ENCODE peak calls at places on chromosomes 16 and 17, in six cellular contexts. M, O, K, D, I and J are unnamed samples.

GRCh38 chr16:15552507-15552906 is 90.4 kb downstream of the MARF1 start:
- DNase-seq in M (no peak), O (no peak), K (no peak), D (no peak), I (no peak), J (no peak)

GRCh38 chr17:50353600-50354195 is 7.8 kb downstream of the XYLT2 start:
- DNase-seq in M (no peak), O (no peak), K (peak), D (no peak), I (no peak), J (no peak)

GRCh38 chr16:5971106-5971505 is 873.5 kb upstream of the EEF2KMT start:
- DNase-seq in M (no peak), O (no peak), K (no peak), D (no peak), I (no peak), J (no peak)

GRCh38 chr17:74433421-74434121 is 1.7 kb downstream of the GPRC5C start:
- DNase-seq in M (peak), O (no peak), K (no peak), D (peak), I (no peak), J (no peak)

GRCh38 chr17:76121932-76122383 is 18.4 kb upstream of the EXOC7 start:
- DNase-seq in M (no peak), O (peak), K (peak), D (peak), I (no peak), J (no peak)

GRCh38 chr17:74276561-74277009 is 2.6 kb downstream of the DNAI2 start:
- DNase-seq in M (no peak), O (no peak), K (peak), D (peak), I (no peak), J (no peak)

GRCh38 chr17:81018044-81018802 is 16.7 kb upstream of the BAIAP2 start:
- DNase-seq in M (no peak), O (peak), K (peak), D (peak), I (no peak), J (no peak)

GRCh38 chr16:58020628-58021521 is 4.7 kb upstream of the MMP15 start:
- DNase-seq in M (no peak), O (peak), K (no peak), D (peak), I (peak), J (no peak)

GRCh38 chr17:31283841-31284240 is 13.2 kb downstream of the OMG start:
- DNase-seq in M (no peak), O (no peak), K (no peak), D (no peak), I (no peak), J (no peak)

GRCh38 chr16:57532251-57532625 is 4.1 kb downstream of the CCDC102A start:
- DNase-seq in M (peak), O (no peak), K (peak), D (no peak), I (no peak), J (peak)

GRCh38 chr17:77566151-77566550 is 392.4 kb upstream of the TNRC6C start:
- DNase-seq in M (peak), O (no peak), K (no peak), D (no peak), I (no peak), J (no peak)

GRCh38 chr17:57090560-57091185 is 5.6 kb downstream of the AKAP1 start:
- DNase-seq in M (no peak), O (no peak), K (no peak), D (peak), I (no peak), J (no peak)

GRCh38 chr16:82034981-82035612 is at the start of gene HSD17B2:
- DNase-seq in M (no peak), O (no peak), K (no peak), D (no peak), I (no peak), J (no peak)

GRCh38 chr17:39848600-39848999 is 15.5 kb downstream of the IKZF3 start:
- DNase-seq in M (no peak), O (no peak), K (no peak), D (no peak), I (no peak), J (no peak)

GRCh38 chr17:44591223-44591622 is 33.9 kb downstream of the FZD2 start:
- DNase-seq in M (no peak), O (no peak), K (no peak), D (no peak), I (no peak), J (no peak)

GRCh38 chr16:30053376-30054015 is 12.1 kb upstream of the ALDOA start:
- DNase-seq in M (no peak), O (no peak), K (no peak), D (peak), I (no peak), J (no peak)

GRCh38 chr17:64399071-64399766 is 8.6 kb upstream of the PECAM1 start:
- DNase-seq in M (no peak), O (no peak), K (peak), D (no peak), I (no peak), J (no peak)

GRCh38 chr16:50152386-50152806 is 710 bp upstream of the TENT4B start:
- DNase-seq in M (peak), O (no peak), K (peak), D (no peak), I (peak), J (no peak)

GRCh38 chr16:89822188-89823086 is 5.8 kb upstream of the SPIRE2 start:
- DNase-seq in M (no peak), O (no peak), K (no peak), D (no peak), I (no peak), J (no peak)

GRCh38 chr16:19135896-19136438 is 22.2 kb downstream of the ITPRIPL2 start:
- DNase-seq in M (no peak), O (peak), K (peak), D (no peak), I (peak), J (no peak)

GRCh38 chr16:73418746-73419145 is 370.8 kb upstream of the ZFHX3 start:
- DNase-seq in M (no peak), O (no peak), K (no peak), D (no peak), I (no peak), J (no peak)

GRCh38 chr17:80116923-80117380 is 15.6 kb downstream of the GAA start:
- DNase-seq in M (peak), O (peak), K (no peak), D (no peak), I (no peak), J (no peak)

GRCh38 chr17:30000001-30000754 is 58.7 kb downstream of the EFCAB5 start:
- DNase-seq in M (no peak), O (no peak), K (no peak), D (peak), I (no peak), J (no peak)

GRCh38 chr17:45022288-45022648 is 29.2 kb downstream of the DCAKD start:
- DNase-seq in M (no peak), O (no peak), K (no peak), D (no peak), I (no peak), J (no peak)

GRCh38 chr16:24734382-24734781 is 4.9 kb downstream of the TNRC6A start:
- DNase-seq in M (no peak), O (no peak), K (no peak), D (peak), I (no peak), J (no peak)

GRCh38 chr17:36941265-36942021 is 4.2 kb downstream of the LHX1 start:
- DNase-seq in M (no peak), O (no peak), K (no peak), D (no peak), I (no peak), J (no peak)

GRCh38 chr17:600576-601301 is 113.9 kb downstream of the VPS53 start:
- DNase-seq in M (no peak), O (no peak), K (peak), D (peak), I (no peak), J (no peak)

GRCh38 chr17:74970395-74970794 is 2.2 kb downstream of the HID1 start:
- DNase-seq in M (no peak), O (no peak), K (no peak), D (no peak), I (no peak), J (no peak)

GRCh38 chr17:1498869-1499268 is 6.4 kb upstream of the MYO1C start:
- DNase-seq in M (no peak), O (no peak), K (no peak), D (peak), I (no peak), J (no peak)

GRCh38 chr16:67149276-67150057 is 1.3 kb downstream of the B3GNT9 start:
- DNase-seq in M (no peak), O (no peak), K (no peak), D (no peak), I (no peak), J (no peak)
- TF ChIP-seq CTCF in M (no peak), O (no peak), K (no peak), D (no peak), I (no peak), J (no peak)

GRCh38 chr17:20924306-20924705 is 118.5 kb downstream of the USP22 start:
- DNase-seq in M (no peak), O (no peak), K (no peak), D (no peak), I (no peak), J (no peak)

GRCh38 chr17:20925091-20925490 is 117.7 kb downstream of the USP22 start:
- DNase-seq in M (no peak), O (no peak), K (no peak), D (peak), I (no peak), J (no peak)

GRCh38 chr17:20927586-20927985 is 115.2 kb downstream of the USP22 start:
- DNase-seq in M (no peak), O (no peak), K (no peak), D (peak), I (no peak), J (no peak)

GRCh38 chr17:20926532-20926931 is 116.3 kb downstream of the USP22 start:
- DNase-seq in M (no peak), O (no peak), K (no peak), D (peak), I (no peak), J (no peak)

GRCh38 chr17:20925954-20926353 is 116.9 kb downstream of the USP22 start:
- DNase-seq in M (no peak), O (no peak), K (no peak), D (no peak), I (no peak), J (no peak)
- H3K4me3 ChIP-seq in M (no peak), O (no peak), K (no peak), D (no peak), I (no peak), J (no peak)

DNA sequence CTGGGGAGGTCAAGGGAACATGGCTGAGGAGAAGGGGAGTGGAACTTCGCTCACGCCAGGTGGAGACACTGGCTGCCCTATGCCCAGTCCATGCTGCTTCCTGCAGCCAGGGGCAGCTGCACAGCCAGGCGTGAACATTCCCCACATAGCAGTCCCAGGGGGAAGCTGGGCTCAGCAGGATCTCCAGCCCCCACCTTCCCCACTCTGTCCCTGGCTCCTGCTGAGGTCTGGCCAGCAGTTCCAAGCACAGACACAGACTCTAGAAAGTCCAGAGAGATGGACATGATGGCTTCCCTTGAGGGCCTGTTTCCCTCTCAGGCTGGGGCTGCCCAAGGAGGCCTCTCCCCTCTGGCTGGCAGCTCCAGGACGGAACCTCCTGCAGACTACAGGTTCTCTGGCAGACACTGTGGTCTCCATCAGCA is 9.3 kb downstream of the JUP start:
- DNase-seq in M (no peak), O (peak), K (peak), D (no peak), I (no peak), J (no peak)
- TF ChIP-seq CTCF in M (peak), O (peak), K (no peak), D (peak), I (no peak), J (peak)

DNA sequence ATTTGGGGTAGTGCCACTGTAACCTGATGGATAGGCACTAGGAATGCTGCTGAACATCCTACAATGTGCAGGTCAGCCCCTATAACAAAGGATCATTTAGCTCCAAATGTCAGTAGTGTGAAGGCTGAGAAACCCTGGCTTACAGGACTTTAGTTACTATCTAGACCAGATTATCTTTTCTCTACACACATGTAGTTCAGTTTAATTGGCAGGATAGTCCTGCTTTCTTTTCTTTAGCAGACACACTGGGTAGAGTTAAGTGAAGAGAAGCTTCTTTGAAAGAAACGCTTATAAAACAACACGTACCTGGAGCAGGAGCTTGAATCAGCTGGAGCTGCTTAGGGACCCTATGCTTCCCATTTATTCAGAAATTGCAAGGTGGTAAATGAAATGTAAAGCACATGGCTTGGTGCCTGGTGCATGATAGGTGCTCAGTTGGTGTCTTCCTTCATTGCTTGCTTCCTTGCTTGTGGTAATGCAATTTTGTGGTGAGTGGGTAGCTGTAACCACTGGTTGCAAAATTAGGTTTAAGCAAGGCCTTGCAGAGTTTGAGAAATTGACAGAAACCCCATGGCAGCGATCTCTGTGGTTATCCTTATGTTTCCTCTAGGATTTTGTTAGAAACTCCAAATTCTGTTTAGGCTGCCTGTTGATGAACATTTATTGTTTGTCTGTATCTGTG is 9.4 kb downstream of the METTL9 start:
- DNase-seq in M (no peak), O (no peak), K (no peak), D (peak), I (no peak), J (no peak)
- H3K4me3 ChIP-seq in M (no peak), O (no peak), K (no peak), D (no peak), I (no peak), J (no peak)

GRCh38 chr16:28205117-28205899 is 6.5 kb downstream of the XPO6 start:
- DNase-seq in M (no peak), O (no peak), K (no peak), D (no peak), I (no peak), J (no peak)

GRCh38 chr16:28204622-28205021 is 7.1 kb downstream of the XPO6 start:
- DNase-seq in M (no peak), O (no peak), K (no peak), D (no peak), I (no peak), J (no peak)

GRCh38 chr16:28200661-28201060 is 11.1 kb downstream of the XPO6 start:
- DNase-seq in M (no peak), O (no peak), K (no peak), D (no peak), I (no peak), J (no peak)

GRCh38 chr16:28204211-28204610 is 7.6 kb downstream of the XPO6 start:
- DNase-seq in M (no peak), O (no peak), K (no peak), D (no peak), I (no peak), J (no peak)

DNA sequence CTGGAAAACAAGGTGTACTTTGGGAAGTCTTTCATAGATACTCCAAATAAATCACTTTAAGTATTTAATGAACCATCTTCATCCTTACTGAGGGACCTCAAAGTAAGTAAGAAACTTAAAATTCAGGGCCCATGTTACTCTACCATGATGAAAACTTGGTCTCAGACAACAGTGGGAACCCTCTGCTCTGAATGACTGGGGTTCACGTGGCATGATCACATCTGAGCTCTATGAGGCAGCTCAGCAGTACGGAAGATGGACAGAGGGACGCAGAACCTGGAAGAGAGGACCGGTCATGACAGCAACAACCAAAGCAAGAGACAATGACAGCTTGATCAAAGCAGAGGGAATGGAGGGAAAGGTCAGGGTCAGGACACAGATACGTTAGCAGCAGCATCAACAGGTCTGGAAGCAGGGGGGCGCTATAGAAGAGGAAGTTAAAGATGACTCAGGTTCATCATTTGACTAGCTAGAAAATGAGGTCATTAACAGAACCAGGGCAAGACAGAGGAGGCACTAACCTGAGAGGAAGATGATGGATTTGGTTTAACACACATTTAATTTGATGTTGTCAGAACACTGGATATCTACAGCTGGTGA is 9.5 kb downstream of the XPO6 start:
- DNase-seq in M (no peak), O (no peak), K (no peak), D (no peak), I (no peak), J (no peak)
- TF ChIP-seq CTCF in M (no peak), O (no peak), K (no peak), D (no peak), I (no peak), J (no peak)